ENCODE peak calls at places on chromosomes 16 and 17, in seven cellular contexts. One of them, this sample, is unnamed.

GRCh38 chr17:18951941-18952842 is at the start of gene SLC5A10:
- DNase-seq in RPMI7951: no peak
- DNase-seq in trophoblast cell: no peak
- DNase-seq in T-cell: no peak
- DNase-seq in SW 1271: no peak
- DNase-seq in GM10248: no peak
- DNase-seq in left cardiac atrium: no peak
- DNase-seq in this sample: no peak

GRCh38 chr17:61205931-61206330 is 193.7 kb upstream of the TBX2 start:
- DNase-seq in RPMI7951: peak; percentile 89
- DNase-seq in trophoblast cell: no peak
- DNase-seq in T-cell: no peak
- DNase-seq in SW 1271: no peak
- DNase-seq in GM10248: no peak
- DNase-seq in left cardiac atrium: no peak
- DNase-seq in this sample: no peak

GRCh38 chr16:27248036-27248435 is 20.5 kb downstream of the NSMCE1 start:
- DNase-seq in RPMI7951: no peak
- DNase-seq in trophoblast cell: peak; percentile 83
- DNase-seq in T-cell: no peak
- DNase-seq in SW 1271: no peak
- DNase-seq in GM10248: no peak
- DNase-seq in left cardiac atrium: no peak
- DNase-seq in this sample: no peak

GRCh38 chr17:155576-155975 is 18.2 kb downstream of the SCGB1C2 start:
- DNase-seq in RPMI7951: no peak
- DNase-seq in trophoblast cell: no peak
- DNase-seq in T-cell: no peak
- DNase-seq in SW 1271: no peak
- DNase-seq in GM10248: no peak
- DNase-seq in left cardiac atrium: no peak
- DNase-seq in this sample: no peak

GRCh38 chr17:45299311-45299710 is 17.5 kb downstream of the MAP3K14 start:
- DNase-seq in RPMI7951: peak; percentile 88
- DNase-seq in trophoblast cell: peak; percentile 25
- DNase-seq in T-cell: no peak
- DNase-seq in SW 1271: no peak
- DNase-seq in GM10248: no peak
- DNase-seq in left cardiac atrium: no peak
- DNase-seq in this sample: no peak

GRCh38 chr16:55832788-55833583 is at the start of gene CES1:
- DNase-seq in RPMI7951: no peak
- DNase-seq in trophoblast cell: no peak
- DNase-seq in T-cell: no peak
- DNase-seq in SW 1271: no peak
- DNase-seq in GM10248: no peak
- DNase-seq in left cardiac atrium: peak; percentile 69
- DNase-seq in this sample: no peak

GRCh38 chr17:35312346-35312745 is 61.1 kb downstream of the SLFN11 start:
- DNase-seq in RPMI7951: no peak
- DNase-seq in trophoblast cell: peak; percentile 96
- DNase-seq in T-cell: no peak
- DNase-seq in SW 1271: no peak
- DNase-seq in GM10248: no peak
- DNase-seq in left cardiac atrium: no peak
- DNase-seq in this sample: no peak

GRCh38 chr17:6914711-6915110 is 81.1 kb upstream of the ALOX12 start:
- DNase-seq in RPMI7951: no peak
- DNase-seq in trophoblast cell: no peak
- DNase-seq in T-cell: no peak
- DNase-seq in SW 1271: no peak
- DNase-seq in GM10248: no peak
- DNase-seq in left cardiac atrium: no peak
- DNase-seq in this sample: no peak

GRCh38 chr17:81003711-81004335 is 12.2 kb downstream of the CHMP6 start:
- DNase-seq in RPMI7951: peak; percentile 28
- DNase-seq in trophoblast cell: peak; percentile 32
- DNase-seq in T-cell: no peak
- DNase-seq in SW 1271: no peak
- DNase-seq in GM10248: no peak
- DNase-seq in left cardiac atrium: no peak
- DNase-seq in this sample: no peak

GRCh38 chr17:59366773-59367656 is 35.6 kb downstream of the YPEL2 start:
- DNase-seq in RPMI7951: no peak
- DNase-seq in trophoblast cell: peak; percentile 65
- DNase-seq in T-cell: no peak
- DNase-seq in SW 1271: no peak
- DNase-seq in GM10248: no peak
- DNase-seq in left cardiac atrium: no peak
- DNase-seq in this sample: no peak

GRCh38 chr17:17028878-17029535 is 13.2 kb upstream of the MPRIP start:
- DNase-seq in RPMI7951: no peak
- DNase-seq in trophoblast cell: peak; percentile 36
- DNase-seq in T-cell: no peak
- DNase-seq in SW 1271: no peak
- DNase-seq in GM10248: no peak
- DNase-seq in left cardiac atrium: no peak
- DNase-seq in this sample: no peak

GRCh38 chr16:80788016-80788415 is 16.4 kb downstream of the CDYL2 start:
- DNase-seq in RPMI7951: no peak
- DNase-seq in trophoblast cell: no peak
- DNase-seq in T-cell: no peak
- DNase-seq in SW 1271: no peak
- DNase-seq in GM10248: no peak
- DNase-seq in left cardiac atrium: no peak
- DNase-seq in this sample: no peak

GRCh38 chr16:80554037-80554436 is 13.2 kb downstream of the DYNLRB2 start:
- DNase-seq in RPMI7951: no peak
- DNase-seq in trophoblast cell: no peak
- DNase-seq in T-cell: no peak
- DNase-seq in SW 1271: no peak
- DNase-seq in GM10248: no peak
- DNase-seq in left cardiac atrium: no peak
- DNase-seq in this sample: no peak

GRCh38 chr17:58330997-58331814 is 2.6 kb upstream of the TSPOAP1 start:
- DNase-seq in RPMI7951: peak; percentile 15
- DNase-seq in trophoblast cell: no peak
- DNase-seq in T-cell: peak; percentile 52
- DNase-seq in SW 1271: no peak
- DNase-seq in GM10248: no peak
- DNase-seq in left cardiac atrium: no peak
- DNase-seq in this sample: no peak

GRCh38 chr17:34709108-34709779 is 129.9 kb downstream of the TMEM132E start:
- DNase-seq in RPMI7951: no peak
- DNase-seq in trophoblast cell: no peak
- DNase-seq in T-cell: no peak
- DNase-seq in SW 1271: no peak
- DNase-seq in GM10248: no peak
- DNase-seq in left cardiac atrium: no peak
- DNase-seq in this sample: no peak

GRCh38 chr17:57151798-57152197 is 66.8 kb downstream of the AKAP1 start:
- DNase-seq in RPMI7951: no peak
- DNase-seq in trophoblast cell: no peak
- DNase-seq in T-cell: no peak
- DNase-seq in SW 1271: no peak
- DNase-seq in GM10248: no peak
- DNase-seq in left cardiac atrium: no peak
- DNase-seq in this sample: no peak

GRCh38 chr16:8892101-8892575 is 10.0 kb downstream of the LITAFD start:
- DNase-seq in RPMI7951: no peak
- DNase-seq in trophoblast cell: no peak
- DNase-seq in T-cell: no peak
- DNase-seq in SW 1271: no peak
- DNase-seq in GM10248: peak; percentile 45
- DNase-seq in left cardiac atrium: no peak
- DNase-seq in this sample: no peak

GRCh38 chr17:43645765-43646481 is 15.8 kb downstream of the MEOX1 start:
- DNase-seq in RPMI7951: peak; percentile 14
- DNase-seq in trophoblast cell: peak; percentile 28
- DNase-seq in T-cell: peak; percentile 8
- DNase-seq in SW 1271: no peak
- DNase-seq in GM10248: no peak
- DNase-seq in left cardiac atrium: peak; percentile 91
- DNase-seq in this sample: no peak

GRCh38 chr17:74981979-74982662 is 5.3 kb upstream of the CDR2L start:
- DNase-seq in RPMI7951: peak; percentile 61
- DNase-seq in trophoblast cell: peak; percentile 87
- DNase-seq in T-cell: peak; percentile 77
- DNase-seq in SW 1271: peak; percentile 63
- DNase-seq in GM10248: peak; percentile 75
- DNase-seq in left cardiac atrium: peak; percentile 82
- DNase-seq in this sample: no peak

GRCh38 chr17:61397086-61397842 is 2.4 kb upstream of the TBX2 start:
- DNase-seq in RPMI7951: no peak
- DNase-seq in trophoblast cell: no peak
- DNase-seq in T-cell: no peak
- DNase-seq in SW 1271: no peak
- DNase-seq in GM10248: no peak
- DNase-seq in left cardiac atrium: no peak
- DNase-seq in this sample: no peak

This sample was measured in keratinocyte.